ENCODE peak calls at places on chromosomes 16 and 17, in seven cellular contexts. One of them, this sample, is unnamed.
A peak's percentile ranks its signal among the peaks of the same experiment; 100 is the strongest.

GRCh38 chr16:68715471-68715870 is 21.6 kb upstream of the CDH1 start:
- DNase-seq in NCI-H748 treated with DMSO at 0.1 percent for 48 hours: no peak
- DNase-seq in amygdala: no peak
- DNase-seq in HEK293T: no peak
- DNase-seq in stimulated activated effector memory CD8-positive, alpha-beta T cell treated with anti-CD3 and anti-CD28 coated beads, Interleukin-12 subunit alpha, Interleukin-12 subunit beta, amount 100 ng/mL, for 72 hours: no peak
- DNase-seq in skeletal muscle cell: no peak
- DNase-seq in effector memory CD4-positive, alpha-beta T cell: no peak
- DNase-seq in this sample: no peak

GRCh38 chr16:58381661-58382060 is 10.6 kb upstream of the GINS3 start:
- DNase-seq in NCI-H748 treated with DMSO at 0.1 percent for 48 hours: no peak
- DNase-seq in amygdala: no peak
- DNase-seq in HEK293T: no peak
- DNase-seq in stimulated activated effector memory CD8-positive, alpha-beta T cell treated with anti-CD3 and anti-CD28 coated beads, Interleukin-12 subunit alpha, Interleukin-12 subunit beta, amount 100 ng/mL, for 72 hours: no peak
- DNase-seq in skeletal muscle cell: no peak
- DNase-seq in effector memory CD4-positive, alpha-beta T cell: no peak
- DNase-seq in this sample: no peak

GRCh38 chr16:28537076-28537475 is 1.7 kb downstream of the NUPR1 start:
- DNase-seq in NCI-H748 treated with DMSO at 0.1 percent for 48 hours: no peak
- DNase-seq in amygdala: no peak
- DNase-seq in HEK293T: no peak
- DNase-seq in stimulated activated effector memory CD8-positive, alpha-beta T cell treated with anti-CD3 and anti-CD28 coated beads, Interleukin-12 subunit alpha, Interleukin-12 subunit beta, amount 100 ng/mL, for 72 hours: no peak
- DNase-seq in skeletal muscle cell: no peak
- DNase-seq in effector memory CD4-positive, alpha-beta T cell: no peak
- DNase-seq in this sample: no peak

GRCh38 chr17:78379134-78379497 is 667 bp downstream of the PGS1 start:
- DNase-seq in NCI-H748 treated with DMSO at 0.1 percent for 48 hours: no peak
- DNase-seq in amygdala: no peak
- DNase-seq in HEK293T: no peak
- DNase-seq in stimulated activated effector memory CD8-positive, alpha-beta T cell treated with anti-CD3 and anti-CD28 coated beads, Interleukin-12 subunit alpha, Interleukin-12 subunit beta, amount 100 ng/mL, for 72 hours: no peak
- DNase-seq in skeletal muscle cell: peak; percentile 83
- DNase-seq in effector memory CD4-positive, alpha-beta T cell: no peak
- DNase-seq in this sample: no peak

GRCh38 chr17:64491034-64491860 is 5.6 kb downstream of the POLG2 start:
- DNase-seq in NCI-H748 treated with DMSO at 0.1 percent for 48 hours: no peak
- DNase-seq in amygdala: no peak
- DNase-seq in HEK293T: no peak
- DNase-seq in stimulated activated effector memory CD8-positive, alpha-beta T cell treated with anti-CD3 and anti-CD28 coated beads, Interleukin-12 subunit alpha, Interleukin-12 subunit beta, amount 100 ng/mL, for 72 hours: peak; percentile 71
- DNase-seq in skeletal muscle cell: no peak
- DNase-seq in effector memory CD4-positive, alpha-beta T cell: no peak
- DNase-seq in this sample: peak; percentile 55

GRCh38 chr16:22369221-22369811 is 5.1 kb downstream of the CDR2 start:
- DNase-seq in NCI-H748 treated with DMSO at 0.1 percent for 48 hours: no peak
- DNase-seq in amygdala: no peak
- DNase-seq in HEK293T: no peak
- DNase-seq in stimulated activated effector memory CD8-positive, alpha-beta T cell treated with anti-CD3 and anti-CD28 coated beads, Interleukin-12 subunit alpha, Interleukin-12 subunit beta, amount 100 ng/mL, for 72 hours: no peak
- DNase-seq in skeletal muscle cell: no peak
- DNase-seq in effector memory CD4-positive, alpha-beta T cell: no peak
- DNase-seq in this sample: no peak

GRCh38 chr17:66548158-66548557 is 245.7 kb downstream of the PRKCA start:
- DNase-seq in NCI-H748 treated with DMSO at 0.1 percent for 48 hours: no peak
- DNase-seq in amygdala: no peak
- DNase-seq in HEK293T: no peak
- DNase-seq in stimulated activated effector memory CD8-positive, alpha-beta T cell treated with anti-CD3 and anti-CD28 coated beads, Interleukin-12 subunit alpha, Interleukin-12 subunit beta, amount 100 ng/mL, for 72 hours: peak; percentile 72
- DNase-seq in skeletal muscle cell: no peak
- DNase-seq in effector memory CD4-positive, alpha-beta T cell: no peak
- DNase-seq in this sample: no peak

GRCh38 chr16:48075398-48075797 is 80.4 kb downstream of the ABCC12 start:
- DNase-seq in NCI-H748 treated with DMSO at 0.1 percent for 48 hours: no peak
- DNase-seq in amygdala: no peak
- DNase-seq in HEK293T: no peak
- DNase-seq in stimulated activated effector memory CD8-positive, alpha-beta T cell treated with anti-CD3 and anti-CD28 coated beads, Interleukin-12 subunit alpha, Interleukin-12 subunit beta, amount 100 ng/mL, for 72 hours: no peak
- DNase-seq in skeletal muscle cell: peak; percentile 92
- DNase-seq in effector memory CD4-positive, alpha-beta T cell: no peak
- DNase-seq in this sample: no peak

GRCh38 chr17:44601574-44602372 is 44.5 kb downstream of the FZD2 start:
- DNase-seq in NCI-H748 treated with DMSO at 0.1 percent for 48 hours: no peak
- DNase-seq in amygdala: no peak
- DNase-seq in HEK293T: no peak
- DNase-seq in stimulated activated effector memory CD8-positive, alpha-beta T cell treated with anti-CD3 and anti-CD28 coated beads, Interleukin-12 subunit alpha, Interleukin-12 subunit beta, amount 100 ng/mL, for 72 hours: no peak
- DNase-seq in skeletal muscle cell: no peak
- DNase-seq in effector memory CD4-positive, alpha-beta T cell: no peak
- DNase-seq in this sample: no peak